ENCODE peak calls at places on chromosomes 12 and 14, in eight cellular contexts. P, I, M, H, K, E, N and U are unnamed samples.

GRCh38 chr12:122836027-122836921 is 1.0 kb downstream of the HIP1R start:
- DNase-seq in K (peak; percentile 73), P (peak; percentile 79), I (no peak), H (peak; percentile 35), N (peak; percentile 55), E (no peak), M (no peak), U (peak; percentile 32)

GRCh38 chr12:116213014-116213413 is 64.5 kb downstream of the MED13L start:
- DNase-seq in H (no peak), N (no peak), P (no peak), E (no peak), M (no peak), K (no peak), I (no peak), U (no peak)

GRCh38 chr12:24820872-24821271 is 128.0 kb downstream of the BCAT1 start:
- DNase-seq in E (no peak), M (no peak), N (no peak), H (peak; percentile 88), P (no peak), K (no peak), I (no peak), U (no peak)

GRCh38 chr12:32809846-32810245 is 54.1 kb upstream of the YARS2 start:
- DNase-seq in I (no peak), N (no peak), H (no peak), K (no peak), M (no peak), E (no peak), P (no peak), U (no peak)

GRCh38 chr12:50185975-50186663 is 18.9 kb upstream of the CERS5 start:
- DNase-seq in K (peak; percentile 92), N (no peak), P (no peak), H (no peak), E (no peak), M (no peak), I (no peak), U (no peak)

GRCh38 chr14:20799955-20800544 is 2.6 kb downstream of the RNASE1 start:
- DNase-seq in I (no peak), P (no peak), K (peak; percentile 90), M (no peak), N (peak; percentile 70), E (no peak), H (no peak), U (no peak)

GRCh38 chr14:50038398-50039119 is 77.8 kb downstream of the VCPKMT start:
- DNase-seq in K (no peak), E (no peak), M (no peak), I (no peak), N (no peak), H (peak; percentile 100), P (no peak), U (no peak)

GRCh38 chr14:96272777-96273471 is 16.9 kb downstream of the BDKRB1 start:
- DNase-seq in K (no peak), P (no peak), E (no peak), M (no peak), N (no peak), I (no peak), H (peak; percentile 42), U (no peak)

GRCh38 chr14:66645716-66646115 is 137.8 kb downstream of the GPHN start:
- DNase-seq in I (no peak), E (no peak), P (no peak), H (no peak), M (no peak), K (peak; percentile 62), N (no peak), U (no peak)

GRCh38 chr14:66643344-66643743 is 135.4 kb downstream of the GPHN start:
- DNase-seq in E (no peak), H (no peak), K (peak; percentile 52), I (no peak), P (no peak), M (no peak), N (no peak), U (no peak)

GRCh38 chr14:66638688-66639087 is 130.7 kb downstream of the GPHN start:
- DNase-seq in E (no peak), I (no peak), M (no peak), K (peak; percentile 31), P (no peak), H (peak; percentile 72), N (no peak), U (no peak)

DNA sequence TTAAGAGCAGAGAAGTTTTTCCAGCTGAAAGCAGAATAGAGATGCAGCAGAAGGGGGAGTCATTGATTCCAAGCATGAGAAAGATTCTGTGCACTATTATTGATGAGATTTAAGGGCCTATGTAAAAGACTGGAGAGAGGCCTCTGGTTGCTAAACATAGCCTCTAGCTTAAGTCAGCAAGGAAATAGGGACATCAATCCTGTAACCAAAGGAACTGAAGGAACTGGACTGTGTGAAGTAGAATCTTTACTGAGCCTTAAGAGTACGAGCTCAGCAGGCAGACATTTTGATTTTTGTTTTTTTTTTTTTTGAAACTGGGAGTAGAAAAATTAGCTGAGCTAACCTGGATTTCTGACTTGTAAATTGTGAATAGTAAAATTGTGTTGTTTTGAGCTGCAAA is 134.3 kb downstream of the GPHN start:
- DNase-seq in E (no peak), I (no peak), P (no peak), H (no peak), K (no peak), N (no peak), M (no peak), U (no peak)
- TF ChIP-seq CTCF in E (no peak), I (no peak), P (no peak), H (no peak), K (no peak), N (no peak), M (no peak), U (no peak)

GRCh38 chr14:65620195-65620594 is 207.7 kb downstream of the FUT8 start:
- DNase-seq in I (no peak), K (no peak), P (no peak), E (no peak), H (peak; percentile 35), M (no peak), N (no peak), U (no peak)

GRCh38 chr14:65623759-65624158 is 211.2 kb downstream of the FUT8 start:
- DNase-seq in P (no peak), E (no peak), I (no peak), N (no peak), H (no peak), M (no peak), K (no peak), U (no peak)

GRCh38 chr14:65618996-65619395 is 206.5 kb downstream of the FUT8 start:
- DNase-seq in N (no peak), H (no peak), P (no peak), I (no peak), E (no peak), M (no peak), K (no peak), U (no peak)

GRCh38 chr14:65627315-65627714 is 214.8 kb downstream of the FUT8 start:
- DNase-seq in H (no peak), N (peak; percentile 48), M (no peak), E (no peak), I (no peak), K (no peak), P (no peak), U (no peak)

DNA sequence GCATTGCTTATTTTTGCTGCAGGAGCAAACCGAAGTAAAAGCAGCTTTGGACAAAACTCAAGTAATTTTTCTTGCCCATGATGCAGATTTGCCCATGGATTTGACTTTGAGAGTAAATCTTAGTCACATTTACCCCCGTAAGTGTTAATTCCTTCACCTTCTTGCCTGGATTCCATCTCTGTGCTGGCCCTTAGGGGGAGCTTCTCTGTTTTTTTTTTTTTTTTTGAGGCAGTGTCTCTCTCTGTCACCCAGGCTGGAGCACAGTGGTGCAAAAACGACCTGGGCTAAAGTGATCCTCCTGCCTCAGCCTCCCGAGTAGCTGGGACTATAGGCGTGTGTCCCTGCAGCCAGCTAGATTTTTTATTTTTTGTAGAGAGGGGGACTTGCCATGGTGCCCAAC is 210.2 kb downstream of the FUT8 start:
- DNase-seq in K (no peak), P (no peak), N (no peak), H (no peak), I (no peak), E (no peak), M (no peak), U (no peak)
- TF ChIP-seq CTCF in K (no peak), P (no peak), N (no peak), H (no peak), I (no peak), E (no peak), M (no peak), U (no peak)

GRCh38 chr14:64296561-64296960 is 2.4 kb upstream of the ESR2 start:
- DNase-seq in M (no peak), I (no peak), H (peak; percentile 57), P (no peak), K (peak; percentile 88), N (no peak), E (no peak), U (no peak)

GRCh38 chr14:64292197-64292596 is 2.0 kb downstream of the ESR2 start:
- DNase-seq in K (no peak), M (no peak), P (no peak), E (no peak), I (no peak), N (no peak), H (no peak), U (no peak)

GRCh38 chr14:64289571-64289970 is 4.6 kb downstream of the ESR2 start:
- DNase-seq in P (no peak), E (no peak), N (no peak), I (no peak), H (no peak), K (no peak), M (no peak), U (no peak)

GRCh38 chr14:64294672-64295413 is 672 bp upstream of the ESR2 start:
- DNase-seq in E (peak; percentile 94), P (peak; percentile 87), I (peak; percentile 93), M (peak; percentile 40), N (peak; percentile 85), H (peak; percentile 56), K (peak; percentile 65), U (peak; percentile 60)

DNA sequence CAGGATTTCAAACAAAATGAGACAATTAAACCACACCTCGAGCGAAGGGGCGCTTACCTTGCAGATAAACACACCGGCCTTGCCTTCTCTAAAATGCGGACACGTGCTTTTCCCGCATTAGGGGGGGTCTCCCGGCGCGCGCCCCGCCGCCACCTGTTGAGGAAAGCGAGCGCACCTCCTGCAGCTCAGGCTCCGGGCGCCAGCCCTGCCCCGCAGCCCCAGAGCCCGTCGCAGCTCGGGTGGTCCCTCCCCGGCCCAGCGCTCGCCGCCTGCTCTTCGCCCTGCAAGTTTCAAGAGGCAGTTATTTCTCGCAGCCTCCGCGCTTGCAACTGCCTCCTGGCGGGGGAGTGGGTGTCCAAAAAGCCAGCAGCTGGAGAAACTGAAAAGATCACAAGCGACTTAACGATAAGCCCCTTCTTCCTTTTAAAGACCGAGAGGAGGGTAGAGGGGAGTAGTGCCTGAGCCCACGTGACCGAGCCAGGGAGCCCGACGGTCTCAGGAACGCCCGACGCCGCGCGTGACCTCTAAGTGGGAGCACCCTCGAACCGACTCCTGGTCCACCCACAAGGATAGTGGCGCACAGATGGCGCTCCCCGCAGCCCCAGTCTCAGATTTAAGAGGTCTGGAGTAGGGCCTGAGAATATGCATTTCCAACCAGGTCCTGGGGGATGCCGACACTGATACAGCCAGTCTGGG is at the start of gene ESR2:
- DNase-seq in K (peak; percentile 49), M (peak; percentile 14), P (peak; percentile 47), N (peak; percentile 51), E (peak; percentile 88), H (peak; percentile 37), I (peak; percentile 58), U (no peak)
- TF ChIP-seq CTCF in K (peak; percentile 33), M (no peak), P (no peak), N (peak; percentile 10), E (no peak), H (peak; percentile 29), I (no peak), U (no peak)

DNA sequence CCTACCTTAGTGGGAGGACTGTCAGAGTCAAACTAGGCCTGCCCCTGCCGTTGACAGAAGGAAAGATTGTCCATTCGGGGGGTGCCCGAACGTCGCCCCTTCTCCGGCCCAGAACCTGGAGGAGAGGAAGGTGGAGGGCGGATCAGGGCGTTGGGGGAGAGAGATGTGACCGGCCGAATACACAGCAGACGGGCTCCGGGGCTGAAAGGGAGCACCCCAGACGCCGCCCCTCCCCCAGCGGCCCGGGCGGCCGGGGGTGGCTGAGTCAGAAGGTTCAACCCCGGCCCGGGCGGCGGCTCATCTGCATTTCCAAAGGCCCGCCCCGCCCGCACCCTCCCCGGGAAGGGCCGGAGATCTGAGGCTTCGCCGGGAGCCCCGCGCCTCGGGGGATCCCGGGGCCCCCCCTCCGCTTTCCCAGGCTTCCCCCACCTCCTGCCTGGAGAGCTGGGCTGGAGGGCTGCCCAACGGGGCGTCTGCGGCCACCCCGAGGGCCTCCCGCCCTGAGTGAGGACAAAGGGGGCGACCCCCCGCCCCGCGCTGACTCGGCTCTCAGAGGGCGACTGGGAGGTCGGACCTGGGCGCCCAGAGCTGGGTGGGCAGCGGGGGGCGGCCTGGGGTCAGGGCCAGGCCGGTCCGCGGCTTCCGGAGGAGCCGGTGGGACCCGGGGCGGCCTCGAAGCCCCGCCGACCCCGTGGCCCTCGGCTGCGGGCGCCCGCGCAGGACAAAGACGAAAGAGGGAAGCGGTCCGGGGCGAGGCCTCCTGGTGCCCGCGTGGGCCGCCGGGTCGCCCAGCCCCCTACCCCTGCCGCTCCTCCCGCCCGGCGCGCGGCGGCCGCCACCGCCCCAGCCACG is 3.7 kb upstream of the SETD1B start:
- DNase-seq in H (peak; percentile 88), E (peak; percentile 97), N (peak; percentile 94), P (peak; percentile 95), K (peak; percentile 65), I (peak; percentile 74), M (peak; percentile 95), U (peak; percentile 74)
- TF ChIP-seq CTCF in H (no peak), E (no peak), N (no peak), P (no peak), K (no peak), I (no peak), M (no peak), U (peak; percentile 7)